ENCODE peak calls at places on chromosome 2, in five cellular contexts. X is thoracic aorta, G is endodermal cell, Y is BE2C, D is left ventricle myocardium inferior. Q is an unnamed sample. For H3K9me3, the result is how much of the 10 kb centered on the place peaks cover.

GRCh38 chr2:9660154-9660553 is 29.4 kb upstream of the YWHAQ start:
- DNase-seq in X (no peak), G (no peak), Y (no peak), D (no peak), Q (no peak)

GRCh38 chr2:216341151-216341550 is 31.1 kb downstream of the MARCHF4 start:
- DNase-seq in X (no peak), G (no peak), Y (peak), D (peak), Q (no peak)

GRCh38 chr2:161088658-161089350 is 71.4 kb upstream of the TANK start:
- DNase-seq in X (no peak), G (no peak), Y (no peak), D (no peak), Q (no peak)

GRCh38 chr2:234804704-234805103 is 147.1 kb upstream of the SH3BP4 start:
- DNase-seq in X (no peak), G (no peak), Y (no peak), D (no peak), Q (no peak)

GRCh38 chr2:178404380-178404767 is 46.6 kb downstream of the PRKRA start:
- DNase-seq in X (no peak), G (no peak), Y (no peak), D (no peak), Q (no peak)

GRCh38 chr2:216856666-216857065 is 3.2 kb downstream of the TNP1 start:
- DNase-seq in X (no peak), G (peak), Y (no peak), D (no peak), Q (no peak)

GRCh38 chr2:174688079-174688478 is 76.2 kb downstream of the CHRNA1 start:
- DNase-seq in X (no peak), G (no peak), Y (no peak), D (no peak), Q (no peak)

GRCh38 chr2:169579044-169579443 is 5.1 kb upstream of the PPIG start:
- DNase-seq in X (no peak), G (no peak), Y (no peak), D (no peak), Q (no peak)

GRCh38 chr2:219460424-219460926 is 25.8 kb downstream of the SPEG start:
- DNase-seq in X (peak), G (peak), Y (peak), D (peak), Q (peak)

GRCh38 chr2:219458996-219459395 is 24.4 kb downstream of the SPEG start:
- DNase-seq in X (no peak), G (no peak), Y (no peak), D (no peak), Q (no peak)

GRCh38 chr2:219455635-219456034 is 21.0 kb downstream of the SPEG start:
- DNase-seq in X (no peak), G (no peak), Y (no peak), D (no peak), Q (no peak)

GRCh38 chr2:219459460-219460311 is 25.0 kb downstream of the SPEG start:
- DNase-seq in X (no peak), G (peak), Y (peak), D (peak), Q (peak)

GRCh38 chr2:219457784-219458369 is 23.2 kb downstream of the SPEG start:
- DNase-seq in X (no peak), G (peak), Y (peak), D (no peak), Q (no peak)
- TF ChIP-seq CTCF in X (no peak), G (peak), Y (peak), D (peak), Q (peak)

GRCh38 chr2:239817011-239817490 is 208.1 kb downstream of the NDUFA10 start:
- DNase-seq in X (no peak), G (peak), Y (no peak), D (no peak), Q (peak)

GRCh38 chr2:239814136-239814916 is 210.8 kb downstream of the NDUFA10 start:
- DNase-seq in X (no peak), G (no peak), Y (no peak), D (peak), Q (peak)

GRCh38 chr2:239816571-239816970 is 208.6 kb downstream of the NDUFA10 start:
- DNase-seq in X (no peak), G (peak), Y (no peak), D (no peak), Q (peak)

GRCh38 chr2:239814917-239815637 is 210.1 kb downstream of the NDUFA10 start:
- DNase-seq in X (no peak), G (no peak), Y (no peak), D (peak), Q (peak)

GRCh38 chr2:239815638-239816035 is 209.5 kb downstream of the NDUFA10 start:
- DNase-seq in X (no peak), G (peak), Y (no peak), D (no peak), Q (no peak)
- H3K9me3 ChIP-seq in X (under half), G (under half), Y (under half), D (under half), Q (under half)

GRCh38 chr2:230864605-230865323 is at the start of gene ITM2C:
- DNase-seq in X (no peak), G (peak), Y (peak), D (peak), Q (peak)
- TF ChIP-seq CTCF in X (no peak), G (peak), Y (peak), D (peak), Q (no peak)

DNA sequence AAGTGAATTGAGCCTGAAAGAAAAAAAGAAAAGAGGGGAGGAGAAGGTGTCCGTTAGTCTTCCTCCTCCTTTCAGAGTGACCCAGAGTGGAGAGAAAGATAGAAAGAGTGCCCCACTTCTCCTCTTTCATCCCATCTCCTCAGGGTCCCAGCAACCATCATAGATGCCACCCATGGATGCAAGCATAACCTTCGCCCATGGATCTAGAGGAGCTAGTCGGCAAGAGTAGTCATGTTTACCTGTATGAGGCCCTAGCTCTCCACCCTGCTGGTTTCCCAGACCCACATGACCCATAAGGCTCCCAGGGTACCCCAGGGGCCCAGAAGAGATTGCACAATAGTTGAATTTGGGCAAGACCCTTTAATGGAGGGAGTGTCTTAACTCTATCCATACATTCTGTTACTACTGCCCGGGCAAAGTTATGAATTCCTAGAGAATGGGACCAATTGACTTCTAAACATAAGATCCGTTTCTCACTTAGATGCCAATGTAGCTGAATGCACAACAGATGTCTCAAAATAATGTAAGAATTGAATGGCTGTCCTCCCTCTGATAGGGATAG is 56.1 kb upstream of the CDCA7 start:
- DNase-seq in X (no peak), G (no peak), Y (no peak), D (no peak), Q (no peak)
- H3K9me3 ChIP-seq in X (under half), G (half or more), Y (under half), D (half or more), Q (under half)

GRCh38 chr2:222709191-222709891 is 37.9 kb downstream of the MOGAT1 start:
- DNase-seq in X (peak), G (peak), Y (peak), D (peak), Q (peak)

GRCh38 chr2:222707689-222708273 is 36.3 kb downstream of the MOGAT1 start:
- DNase-seq in X (no peak), G (no peak), Y (no peak), D (no peak), Q (no peak)

GRCh38 chr2:222707102-222707688 is 35.7 kb downstream of the MOGAT1 start:
- DNase-seq in X (no peak), G (no peak), Y (no peak), D (no peak), Q (no peak)

GRCh38 chr2:222706616-222707015 is 35.2 kb downstream of the MOGAT1 start:
- DNase-seq in X (no peak), G (no peak), Y (no peak), D (no peak), Q (no peak)

GRCh38 chr2:222708274-222708710 is 36.8 kb downstream of the MOGAT1 start:
- DNase-seq in X (peak), G (peak), Y (peak), D (peak), Q (peak)
- TF ChIP-seq CTCF in X (peak), G (peak), Y (peak), D (peak), Q (peak)

GRCh38 chr2:56118474-56118873 is 65.3 kb upstream of the CCDC85A start:
- DNase-seq in X (no peak), G (peak), Y (no peak), D (no peak), Q (no peak)

GRCh38 chr2:56123538-56123937 is 60.3 kb upstream of the CCDC85A start:
- DNase-seq in X (no peak), G (no peak), Y (no peak), D (no peak), Q (no peak)

GRCh38 chr2:56121995-56122394 is 61.8 kb upstream of the CCDC85A start:
- DNase-seq in X (no peak), G (no peak), Y (no peak), D (no peak), Q (no peak)

GRCh38 chr2:56113571-56113970 is 70.2 kb upstream of the CCDC85A start:
- DNase-seq in X (no peak), G (no peak), Y (no peak), D (no peak), Q (no peak)

DNA sequence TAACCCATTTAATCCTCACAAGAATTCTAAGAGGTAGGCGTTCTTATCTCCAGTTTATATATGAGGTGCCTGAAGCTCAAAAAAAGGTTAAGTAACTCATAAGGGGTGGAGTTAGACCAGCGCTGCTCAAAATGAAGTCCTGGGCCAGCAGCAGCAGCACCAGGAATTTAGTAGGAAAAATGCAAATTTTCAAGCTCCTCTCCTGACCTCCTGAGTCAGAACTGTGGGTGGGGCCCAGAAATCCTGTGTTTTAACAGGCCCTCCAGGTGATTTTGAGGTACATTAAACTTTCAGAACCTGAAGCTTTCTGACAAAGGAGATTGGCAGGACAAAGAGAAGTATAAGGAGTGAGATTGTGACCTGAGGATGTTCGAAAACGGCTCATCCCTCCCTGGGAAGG is 66.0 kb upstream of the CCDC85A start:
- DNase-seq in X (no peak), G (peak), Y (no peak), D (no peak), Q (no peak)
- H3K9me3 ChIP-seq in X (under half), G (under half), Y (under half), D (under half), Q (under half)

Q was measured in ascending aorta.